ENCODE peak calls at places on chromosomes 13 and 19, in six cellular contexts. F is lower leg skin, K is GM12864, X is IMR-90, E is A549, G is fibroblast of mammary gland. P is an unnamed sample.

GRCh38 chr19:49546825-49547565 is 19.2 kb downstream of the RCN3 start:
- DNase-seq in F (no peak), K (no peak), X (peak), E (peak), G (peak), P (peak)

GRCh38 chr13:67045357-67045756 is 184.8 kb downstream of the PCDH9 start:
- DNase-seq in F (no peak), K (no peak), X (no peak), E (no peak), G (no peak), P (no peak)

GRCh38 chr13:106905380-106906259 is 337.7 kb upstream of the ARGLU1 start:
- DNase-seq in F (no peak), K (no peak), X (no peak), E (no peak), G (no peak), P (no peak)

GRCh38 chr13:50244913-50245574 is 229.8 kb downstream of the KCNRG start:
- DNase-seq in F (no peak), K (peak), X (peak), E (peak), G (peak), P (peak)

GRCh38 chr13:52862358-52863206 is 14.1 kb upstream of the PCDH8 start:
- DNase-seq in F (no peak), K (no peak), X (no peak), E (peak), G (no peak), P (no peak)

GRCh38 chr19:45171211-45171623 is 6.8 kb downstream of the TRAPPC6A start:
- DNase-seq in F (no peak), K (no peak), X (no peak), E (no peak), G (no peak), P (no peak)

GRCh38 chr13:29472317-29472961 is 123.0 kb downstream of the SLC7A1 start:
- DNase-seq in F (no peak), K (peak), X (peak), E (peak), G (peak), P (no peak)

GRCh38 chr19:12789904-12790619 is 1.2 kb upstream of the JUNB start:
- DNase-seq in F (peak), K (peak), X (peak), E (peak), G (peak), P (no peak)

GRCh38 chr13:109251958-109252357 is 534.4 kb downstream of the IRS2 start:
- DNase-seq in F (no peak), K (no peak), X (no peak), E (no peak), G (peak), P (no peak)

GRCh38 chr13:109698779-109699178 is 87.6 kb downstream of the IRS2 start:
- DNase-seq in F (no peak), K (no peak), X (peak), E (no peak), G (peak), P (no peak)

GRCh38 chr19:10187315-10187714 is 7.4 kb downstream of the DNMT1 start:
- DNase-seq in F (no peak), K (no peak), X (no peak), E (no peak), G (no peak), P (no peak)

GRCh38 chr19:47190167-47190727 is 40.8 kb downstream of the BBC3 start:
- DNase-seq in F (no peak), K (no peak), X (peak), E (peak), G (peak), P (peak)

GRCh38 chr19:5171711-5172110 is 168.9 kb downstream of the PTPRS start:
- DNase-seq in F (no peak), K (no peak), X (no peak), E (no peak), G (no peak), P (no peak)

GRCh38 chr13:114065141-114065925 is 67.1 kb downstream of the RASA3 start:
- DNase-seq in F (peak), K (peak), X (peak), E (peak), G (peak), P (peak)

GRCh38 chr19:4295972-4296771 is 6.0 kb downstream of the TMIGD2 start:
- DNase-seq in F (no peak), K (no peak), X (no peak), E (no peak), G (no peak), P (no peak)

GRCh38 chr13:37565425-37565824 is 33.1 kb downstream of the POSTN start:
- DNase-seq in F (no peak), K (no peak), X (no peak), E (no peak), G (no peak), P (no peak)

GRCh38 chr13:19998960-19999359 is 40.4 kb downstream of the ZMYM2 start:
- DNase-seq in F (no peak), K (no peak), X (no peak), E (no peak), G (no peak), P (no peak)

GRCh38 chr19:28400953-28401671 is 811.8 kb downstream of the UQCRFS1 start:
- DNase-seq in F (no peak), K (no peak), X (no peak), E (no peak), G (no peak), P (no peak)

GRCh38 chr13:110685305-110685704 is 20.6 kb downstream of the CARS2 start:
- DNase-seq in F (no peak), K (no peak), X (peak), E (no peak), G (peak), P (no peak)

GRCh38 chr19:1066748-1067340 is at the start of gene ARHGAP45:
- DNase-seq in F (no peak), K (no peak), X (no peak), E (no peak), G (no peak), P (no peak)

GRCh38 chr19:1064661-1065605 is 2.0 kb upstream of the ARHGAP45 start:
- DNase-seq in F (no peak), K (no peak), X (peak), E (peak), G (peak), P (no peak)

GRCh38 chr19:1065606-1066109 is 1.3 kb upstream of the ARHGAP45 start:
- DNase-seq in F (no peak), K (no peak), X (no peak), E (no peak), G (no peak), P (peak)

GRCh38 chr19:1067341-1068103 is 555 bp downstream of the ARHGAP45 start:
- DNase-seq in F (no peak), K (no peak), X (no peak), E (no peak), G (no peak), P (no peak)

GRCh38 chr19:1066251-1066747 is 668 bp upstream of the ARHGAP45 start:
- DNase-seq in F (no peak), K (no peak), X (no peak), E (no peak), G (no peak), P (no peak)
- H3K4me3 ChIP-seq in F (peak), K (peak), X (no peak), E (peak), G (no peak), P (no peak)

DNA sequence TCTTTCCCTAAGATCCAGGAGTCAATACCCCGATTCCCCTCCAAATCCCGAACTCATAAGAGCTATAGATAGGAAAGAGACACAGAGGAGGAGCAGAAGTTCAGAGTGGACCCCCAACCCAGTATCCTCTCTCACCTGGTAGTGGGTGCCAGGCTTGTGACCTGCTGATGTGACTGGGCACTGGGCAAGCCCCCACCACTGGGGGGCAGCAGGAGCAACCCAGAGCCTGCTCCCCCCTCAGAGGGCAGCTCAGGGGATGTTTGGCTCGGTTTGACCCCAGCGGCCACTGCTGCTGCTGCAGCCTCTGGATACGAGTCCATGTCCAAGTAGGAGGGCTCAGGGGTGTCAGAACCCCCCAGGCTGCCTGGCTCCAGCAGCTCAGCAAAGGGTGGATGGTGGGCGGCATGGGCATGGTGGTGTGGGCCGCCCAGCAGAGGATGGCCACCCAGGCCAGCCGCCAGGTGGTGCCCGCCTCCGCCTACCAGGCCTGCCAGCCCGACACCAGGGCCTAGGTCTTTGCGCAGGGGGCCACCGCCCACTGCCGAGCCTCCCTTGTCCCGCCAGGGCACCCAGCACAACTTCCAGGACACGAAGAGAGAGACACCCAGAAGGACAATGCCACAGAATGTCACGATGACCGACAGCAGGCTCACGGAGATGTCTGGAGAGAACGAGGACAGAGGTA is 7.4 kb downstream of the SYT3 start:
- DNase-seq in F (no peak), K (no peak), X (no peak), E (no peak), G (no peak), P (no peak)
- TF ChIP-seq CTCF in F (no peak), K (peak), X (no peak), E (no peak), G (no peak), P (no peak)

DNA sequence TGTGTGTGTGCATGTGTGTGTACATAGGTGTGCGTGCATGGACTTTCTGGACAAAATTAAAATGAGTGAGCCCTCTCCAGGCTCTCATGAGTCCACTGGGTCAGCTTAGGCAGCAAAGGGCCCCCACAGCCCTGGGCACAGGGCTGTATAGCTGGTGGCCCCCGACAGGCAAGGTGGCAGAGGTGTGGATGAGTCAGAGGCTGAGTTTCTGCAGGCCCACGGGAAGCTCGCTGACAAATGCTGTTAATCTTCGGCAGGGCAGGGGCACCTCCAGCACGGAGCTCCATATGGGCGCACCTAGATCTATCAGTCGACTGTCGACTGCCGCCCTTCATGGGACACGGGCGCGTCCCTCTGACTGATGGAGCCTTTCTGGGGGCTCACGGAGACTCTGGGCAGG is 181.1 kb downstream of the URI1 start:
- DNase-seq in F (no peak), K (no peak), X (no peak), E (no peak), G (no peak), P (no peak)
- H3K4me3 ChIP-seq in F (no peak), K (no peak), X (no peak), E (no peak), G (no peak), P (no peak)

DNA sequence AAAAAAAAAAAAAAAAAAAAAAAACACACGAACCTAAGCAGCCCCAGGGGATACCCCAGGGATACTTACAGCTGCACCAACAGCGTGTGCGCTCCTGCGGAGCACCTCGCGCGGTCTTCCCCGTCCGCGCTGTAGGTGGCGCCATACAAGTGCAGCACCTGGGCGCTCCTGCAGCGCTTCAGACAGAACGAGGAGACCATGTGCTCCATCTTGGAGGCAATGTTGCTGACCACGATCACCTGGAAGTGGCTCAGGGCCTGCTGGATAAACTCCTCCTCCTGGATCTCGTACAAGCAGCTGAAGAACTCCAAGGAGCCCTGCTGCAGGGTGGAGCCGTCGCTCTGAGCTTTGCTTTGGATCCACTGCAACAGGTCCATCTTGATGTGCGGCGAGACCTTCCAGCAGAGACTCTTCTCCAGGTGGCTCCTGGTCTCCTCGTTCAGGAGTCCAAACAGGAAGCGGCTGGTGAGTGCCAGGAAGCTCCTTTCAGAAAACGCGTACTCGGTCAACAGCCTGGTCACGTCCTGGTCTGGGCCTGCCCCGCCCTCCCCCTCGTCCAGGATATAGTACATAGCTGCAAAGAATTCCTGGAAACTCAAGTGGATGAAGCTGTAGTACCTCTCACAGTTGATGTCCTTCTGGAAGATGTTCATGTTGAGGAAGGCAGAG is 14.5 kb downstream of the NLRP12 start:
- DNase-seq in F (no peak), K (no peak), X (no peak), E (no peak), G (no peak), P (no peak)
- TF ChIP-seq CTCF in F (no peak), K (peak), X (no peak), E (peak), G (peak), P (no peak)

P was measured in LNCaP clone FGC.